ENCODE peak calls at places on chromosome 1, in six cellular contexts. L is heart left ventricle; H is CD8-positive, alpha-beta T cell; I is astrocyte of the cerebellum; P is Panc1; U is lower lobe of right lung. J is an unnamed sample.

GRCh38 chr1:94949681-94950661 is 23.1 kb upstream of the CNN3 start:
- DNase-seq in L (no peak), H (no peak), I (no peak), P (no peak), U (no peak), J (no peak)

GRCh38 chr1:223844962-223845809 is 561 bp downstream of the TP53BP2 start:
- DNase-seq in L (peak; percentile 55), H (peak; percentile 67), I (no peak), P (no peak), U (peak; percentile 77), J (peak; percentile 41)

GRCh38 chr1:184986250-184986649 is 11.9 kb upstream of the NIBAN1 start:
- DNase-seq in L (no peak), H (no peak), I (no peak), P (no peak), U (no peak), J (no peak)

GRCh38 chr1:980137-980571 is 1.7 kb downstream of the PERM1 start:
- DNase-seq in L (no peak), H (no peak), I (no peak), P (no peak), U (no peak), J (no peak)

GRCh38 chr1:178020968-178021640 is 51.2 kb upstream of the SEC16B start:
- DNase-seq in L (no peak), H (no peak), I (no peak), P (no peak), U (no peak), J (no peak)

GRCh38 chr1:96550014-96550413 is 171.6 kb upstream of the PTBP2 start:
- DNase-seq in L (no peak), H (no peak), I (no peak), P (no peak), U (no peak), J (no peak)

GRCh38 chr1:178168535-178168934 is 74.6 kb downstream of the RASAL2 start:
- DNase-seq in L (no peak), H (no peak), I (no peak), P (no peak), U (no peak), J (no peak)

GRCh38 chr1:212962509-212962908 is 12.2 kb downstream of the VASH2 start:
- DNase-seq in L (no peak), H (no peak), I (no peak), P (no peak), U (no peak), J (no peak)

GRCh38 chr1:32797456-32797855 is 19.7 kb downstream of the YARS1 start:
- DNase-seq in L (no peak), H (no peak), I (no peak), P (no peak), U (no peak), J (no peak)

GRCh38 chr1:3050603-3051002 is 18.4 kb upstream of the PRDM16 start:
- DNase-seq in L (no peak), H (no peak), I (no peak), P (no peak), U (no peak), J (no peak)

GRCh38 chr1:3020263-3020909 is 881 bp upstream of the ACTRT2 start:
- DNase-seq in L (no peak), H (no peak), I (no peak), P (no peak), U (no peak), J (no peak)

GRCh38 chr1:22848374-22848773 is 124.3 kb downstream of the LACTBL1 start:
- DNase-seq in L (no peak), H (no peak), I (no peak), P (no peak), U (no peak), J (no peak)

GRCh38 chr1:49297783-49298182 is 521.1 kb upstream of the BEND5 start:
- DNase-seq in L (no peak), H (no peak), I (no peak), P (no peak), U (no peak), J (no peak)

GRCh38 chr1:168439451-168440375 is 104.1 kb downstream of the XCL2 start:
- DNase-seq in L (peak; percentile 69), H (peak; percentile 85), I (peak; percentile 88), P (peak; percentile 36), U (peak; percentile 51), J (peak; percentile 56)

GRCh38 chr1:24656046-24656445 is 12.9 kb downstream of the SRRM1 start:
- DNase-seq in L (no peak), H (no peak), I (no peak), P (no peak), U (no peak), J (no peak)

GRCh38 chr1:30697977-30698376 is 25.4 kb downstream of the MATN1 start:
- DNase-seq in L (peak; percentile 27), H (no peak), I (peak; percentile 23), P (no peak), U (no peak), J (no peak)
- TF ChIP-seq CTCF in L (no peak), H (no peak), I (peak; percentile 8), P (no peak), U (no peak), J (no peak)

GRCh38 chr1:9068971-9069323 is 488 bp downstream of the SLC2A5 start:
- DNase-seq in L (no peak), H (no peak), I (no peak), P (no peak), U (no peak), J (no peak)
- H3K4me3 ChIP-seq in L (no peak overlapping the region), H (no peak overlapping the region), I (no peak overlapping the region), P (no peak overlapping the region), U (peak overlapping the region; percentile 14), J (no peak overlapping the region)

DNA sequence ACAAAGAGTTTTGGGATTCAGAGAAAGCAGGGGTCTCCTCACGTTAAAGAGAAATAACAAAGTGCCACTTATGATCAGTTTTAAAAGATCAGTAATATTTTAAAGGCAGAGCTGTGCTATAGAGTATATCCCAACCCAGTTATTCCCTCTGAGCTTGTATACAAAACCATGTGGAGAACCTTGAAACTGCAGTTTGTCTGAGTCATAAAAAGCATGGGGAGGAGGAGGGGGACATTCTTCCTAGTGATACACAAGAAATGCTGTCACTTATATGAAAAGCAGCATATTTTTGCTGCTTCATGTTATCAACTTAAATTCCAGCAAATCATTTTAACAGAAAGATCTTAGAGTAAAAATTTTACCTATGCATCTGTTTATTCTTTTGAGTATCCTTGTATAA is 244.5 kb downstream of the GPR52 start:
- DNase-seq in L (no peak), H (no peak), I (no peak), P (no peak), U (no peak), J (no peak)
- TF ChIP-seq CTCF in L (no peak), H (no peak), I (no peak), P (no peak), U (no peak), J (no peak)

DNA sequence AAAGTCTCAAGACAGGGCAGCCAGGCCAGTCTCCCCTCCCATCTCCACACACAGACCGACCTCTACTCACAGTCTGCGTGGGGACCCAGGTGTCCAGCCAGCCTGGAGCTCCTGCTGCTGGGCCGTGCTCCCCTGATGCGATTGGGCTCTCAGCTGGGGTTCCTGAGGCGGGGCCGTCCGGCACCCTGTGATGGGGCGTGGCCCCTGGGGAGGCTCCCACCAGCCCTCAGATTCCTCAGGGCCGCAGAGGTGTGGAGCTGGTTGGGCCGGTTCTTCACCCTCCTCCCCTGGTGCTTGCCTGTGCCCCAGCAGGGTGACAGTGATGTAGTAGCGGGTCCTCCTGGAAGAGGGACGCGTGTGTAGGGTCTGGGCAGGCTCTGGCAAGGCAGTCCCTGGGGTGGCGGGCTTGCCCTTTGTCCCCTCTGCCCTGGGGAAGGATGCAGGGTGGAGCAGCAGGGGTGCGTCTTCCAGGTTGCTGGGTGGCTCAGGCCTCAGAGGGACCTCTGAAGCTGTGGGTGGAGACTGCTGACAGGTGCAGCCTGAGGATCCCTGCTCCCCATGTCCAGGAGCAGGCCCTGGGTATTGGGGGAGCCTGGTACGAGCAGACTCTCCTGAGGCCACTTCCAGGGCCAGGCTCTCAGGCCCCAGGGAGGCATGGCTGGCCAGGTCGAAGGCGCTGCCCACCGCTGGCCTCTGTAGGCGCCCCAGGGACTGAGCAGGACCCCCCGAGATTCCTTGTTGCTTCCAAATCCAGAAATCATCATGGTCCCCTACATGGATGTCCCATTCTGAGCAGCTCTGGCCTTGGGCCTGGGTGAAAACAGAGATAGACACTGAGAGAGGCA is at the start of gene CRYBG2:
- DNase-seq in L (no peak), H (no peak), I (no peak), P (no peak), U (peak; percentile 79), J (peak; percentile 23)
- H3K4me3 ChIP-seq in L (no peak within 1 kb of the TSS), H (no peak within 1 kb of the TSS), I (no peak within 1 kb of the TSS), P (no peak within 1 kb of the TSS), U (no peak within 1 kb of the TSS), J (no peak within 1 kb of the TSS)

GRCh38 chr1:205375816-205376545 is 19.3 kb upstream of the KLHDC8A start:
- DNase-seq in L (no peak), H (no peak), I (no peak), P (no peak), U (no peak), J (no peak)
- TF ChIP-seq CTCF in L (peak; percentile 10), H (no peak), I (no peak), P (no peak), U (no peak), J (no peak)

GRCh38 chr1:158329807-158330206 is 1.5 kb downstream of the CD1B start:
- DNase-seq in L (no peak), H (no peak), I (no peak), P (no peak), U (no peak), J (no peak)

GRCh38 chr1:158331431-158331830 is at the start of gene CD1B:
- DNase-seq in L (no peak), H (no peak), I (no peak), P (no peak), U (no peak), J (no peak)

GRCh38 chr1:158330390-158330789 is 941 bp downstream of the CD1B start:
- DNase-seq in L (no peak), H (no peak), I (no peak), P (no peak), U (no peak), J (no peak)

GRCh38 chr1:158328424-158328823 is 2.9 kb downstream of the CD1B start:
- DNase-seq in L (no peak), H (no peak), I (no peak), P (no peak), U (no peak), J (no peak)

DNA sequence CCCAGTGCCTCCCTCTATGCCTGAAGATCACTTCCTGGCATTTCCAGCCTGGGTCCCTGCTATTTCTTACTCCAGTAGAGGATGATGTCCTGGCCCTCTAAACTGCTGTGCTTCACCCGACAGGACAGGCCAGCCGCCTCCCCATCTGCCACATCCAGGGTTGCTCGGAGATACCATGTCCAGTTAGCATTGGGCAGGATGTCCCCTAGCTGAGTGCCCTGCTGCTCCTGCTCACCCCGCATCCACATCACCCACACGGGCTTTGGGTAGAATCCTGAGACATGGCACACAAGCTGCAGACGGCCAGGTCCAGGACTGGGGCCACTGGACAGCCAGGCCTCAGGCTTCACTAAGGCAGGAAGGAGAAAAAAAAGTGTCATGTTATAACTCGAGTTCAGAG is 2.0 kb downstream of the CD1B start:
- DNase-seq in L (no peak), H (no peak), I (no peak), P (no peak), U (no peak), J (no peak)
- H3K4me3 ChIP-seq in L (no peak overlapping the region), H (no peak overlapping the region), I (no peak overlapping the region), P (no peak overlapping the region), U (no peak overlapping the region), J (no peak overlapping the region)